ENCODE peak calls at places on chromosome 13, in four cellular contexts. G, O, L and E are unnamed samples.

GRCh38 chr13:98721825-98722510 is 30.5 kb downstream of the SLC15A1 start:
- DNase-seq in L (no peak), G (no peak), O (no peak), E (no peak)

GRCh38 chr13:74794582-74794981 is 660.4 kb upstream of the KLF12 start:
- DNase-seq in G (no peak), L (no peak), O (no peak), E (no peak)

GRCh38 chr13:31074750-31075149 is 87.0 kb downstream of the HSPH1 start:
- DNase-seq in O (no peak), G (no peak), L (no peak), E (no peak)

GRCh38 chr13:53238241-53238640 is 209.6 kb downstream of the OLFM4 start:
- DNase-seq in O (no peak), G (no peak), L (no peak), E (no peak)

GRCh38 chr13:110412132-110412912 is 105.2 kb downstream of the COL4A2 start:
- DNase-seq in L (peak), O (peak), G (peak), E (peak)

GRCh38 chr13:20590568-20590967 is 23.6 kb downstream of the IFT88 start:
- DNase-seq in O (no peak), L (no peak), G (no peak), E (no peak)

GRCh38 chr13:75415720-75416119 is 66.2 kb downstream of the TBC1D4 start:
- DNase-seq in G (no peak), O (no peak), L (no peak), E (no peak)

GRCh38 chr13:103388839-103389238 is 322.6 kb upstream of the SLC10A2 start:
- DNase-seq in G (no peak), L (no peak), O (no peak), E (no peak)

GRCh38 chr13:49779721-49780120 is 12.8 kb downstream of the KPNA3 start:
- DNase-seq in L (no peak), G (no peak), O (no peak), E (no peak)

GRCh38 chr13:21759503-21759902 is 88.6 kb downstream of the FGF9 start:
- DNase-seq in L (no peak), G (no peak), O (no peak), E (no peak)

GRCh38 chr13:35723061-35723461 is 246.6 kb upstream of the MAB21L1 start:
- DNase-seq in O (no peak), L (no peak), G (no peak), E (no peak)

GRCh38 chr13:52862358-52863206 is 14.1 kb upstream of the PCDH8 start:
- DNase-seq in L (no peak), G (no peak), O (no peak), E (no peak)

GRCh38 chr13:86402500-86402899 is 603.3 kb upstream of the SLITRK6 start:
- DNase-seq in G (no peak), O (no peak), L (no peak), E (no peak)

GRCh38 chr13:65909501-65909900 is 1320.6 kb downstream of the PCDH9 start:
- DNase-seq in L (no peak), G (no peak), O (no peak), E (no peak)